ENCODE peak calls at places on chromosomes 6 and 20, in six cellular contexts. One of them, this sample, is unnamed.

GRCh38 chr6:144213293-144213692 is 63.0 kb downstream of the STX11 start:
- DNase-seq in SK-N-SH: no peak
- DNase-seq in HepG2: no peak
- DNase-seq in GM12878: no peak
- DNase-seq in K562: no peak
- DNase-seq in H1: no peak
- DNase-seq in this sample: no peak

GRCh38 chr6:142459267-142459666 is 157.5 kb downstream of the ADGRG6 start:
- DNase-seq in SK-N-SH: no peak
- DNase-seq in HepG2: no peak
- DNase-seq in GM12878: no peak
- DNase-seq in K562: no peak
- DNase-seq in H1: no peak
- DNase-seq in this sample: no peak

GRCh38 chr6:3382399-3383279 is 74.2 kb downstream of the SLC22A23 start:
- DNase-seq in SK-N-SH: no peak
- DNase-seq in HepG2: peak; percentile 94
- DNase-seq in GM12878: no peak
- DNase-seq in K562: peak; percentile 51
- DNase-seq in H1: no peak
- DNase-seq in this sample: no peak

GRCh38 chr6:153231048-153231635 is 100.1 kb upstream of the RGS17 start:
- DNase-seq in SK-N-SH: peak; percentile 51
- DNase-seq in HepG2: peak; percentile 40
- DNase-seq in GM12878: no peak
- DNase-seq in K562: peak; percentile 7
- DNase-seq in H1: peak; percentile 58
- DNase-seq in this sample: peak; percentile 20

GRCh38 chr6:1612902-1613301 is 3.2 kb downstream of the FOXC1 start:
- DNase-seq in SK-N-SH: no peak
- DNase-seq in HepG2: no peak
- DNase-seq in GM12878: no peak
- DNase-seq in K562: no peak
- DNase-seq in H1: no peak
- DNase-seq in this sample: no peak

GRCh38 chr20:41248371-41249024 is 69.0 kb downstream of the ZHX3 start:
- DNase-seq in SK-N-SH: no peak
- DNase-seq in HepG2: no peak
- DNase-seq in GM12878: no peak
- DNase-seq in K562: no peak
- DNase-seq in H1: no peak
- DNase-seq in this sample: no peak

GRCh38 chr6:14046476-14047068 is 71.0 kb upstream of the CD83 start:
- DNase-seq in SK-N-SH: peak; percentile 65
- DNase-seq in HepG2: peak; percentile 30
- DNase-seq in GM12878: no peak
- DNase-seq in K562: peak; percentile 79
- DNase-seq in H1: peak; percentile 23
- DNase-seq in this sample: no peak

GRCh38 chr6:96939019-96939805 is 14.7 kb downstream of the KLHL32 start:
- DNase-seq in SK-N-SH: peak; percentile 21
- DNase-seq in HepG2: no peak
- DNase-seq in GM12878: no peak
- DNase-seq in K562: peak; percentile 38
- DNase-seq in H1: no peak
- DNase-seq in this sample: no peak

GRCh38 chr20:59515013-59515905 is 89.1 kb upstream of the PHACTR3 start:
- DNase-seq in SK-N-SH: peak; percentile 89
- DNase-seq in HepG2: peak; percentile 73
- DNase-seq in GM12878: no peak
- DNase-seq in K562: peak; percentile 62
- DNase-seq in H1: no peak
- DNase-seq in this sample: peak; percentile 32

GRCh38 chr20:57792386-57793095 is 82.7 kb upstream of the PMEPA1 start:
- DNase-seq in SK-N-SH: no peak
- DNase-seq in HepG2: no peak
- DNase-seq in GM12878: no peak
- DNase-seq in K562: no peak
- DNase-seq in H1: no peak
- DNase-seq in this sample: no peak

GRCh38 chr20:52859156-52859887 is 112.8 kb upstream of the TSHZ2 start:
- DNase-seq in SK-N-SH: peak; percentile 58
- DNase-seq in HepG2: no peak
- DNase-seq in GM12878: no peak
- DNase-seq in K562: no peak
- DNase-seq in H1: no peak
- DNase-seq in this sample: no peak

GRCh38 chr6:159633196-159633595 is 59.8 kb downstream of the SOD2 start:
- DNase-seq in SK-N-SH: peak; percentile 47
- DNase-seq in HepG2: peak; percentile 39
- DNase-seq in GM12878: no peak
- DNase-seq in K562: peak; percentile 55
- DNase-seq in H1: no peak
- DNase-seq in this sample: peak; percentile 10

GRCh38 chr6:444653-445275 is 53.2 kb downstream of the IRF4 start:
- DNase-seq in SK-N-SH: no peak
- DNase-seq in HepG2: no peak
- DNase-seq in GM12878: no peak
- DNase-seq in K562: no peak
- DNase-seq in H1: no peak
- DNase-seq in this sample: no peak

GRCh38 chr6:38773338-38773737 is 58.2 kb downstream of the DNAH8 start:
- DNase-seq in SK-N-SH: no peak
- DNase-seq in HepG2: peak; percentile 19
- DNase-seq in GM12878: no peak
- DNase-seq in K562: peak; percentile 59
- DNase-seq in H1: no peak
- DNase-seq in this sample: no peak

GRCh38 chr6:158043586-158044524 is 62.2 kb downstream of the SYNJ2 start:
- DNase-seq in SK-N-SH: no peak
- DNase-seq in HepG2: peak; percentile 45
- DNase-seq in GM12878: no peak
- DNase-seq in K562: no peak
- DNase-seq in H1: no peak
- DNase-seq in this sample: no peak

GRCh38 chr20:6882911-6883310 is 115.4 kb downstream of the BMP2 start:
- DNase-seq in SK-N-SH: no peak
- DNase-seq in HepG2: no peak
- DNase-seq in GM12878: no peak
- DNase-seq in K562: no peak
- DNase-seq in H1: no peak
- DNase-seq in this sample: no peak

GRCh38 chr20:38725959-38726848 is 1.9 kb downstream of the SLC32A1 start:
- DNase-seq in SK-N-SH: peak; percentile 91
- DNase-seq in HepG2: peak; percentile 75
- DNase-seq in GM12878: no peak
- DNase-seq in K562: peak; percentile 68
- DNase-seq in H1: no peak
- DNase-seq in this sample: no peak

GRCh38 chr20:63501818-63502670 is 3.2 kb upstream of the EEF1A2 start:
- DNase-seq in SK-N-SH: peak; percentile 94
- DNase-seq in HepG2: no peak
- DNase-seq in GM12878: no peak
- DNase-seq in K562: peak; percentile 56
- DNase-seq in H1: no peak
- DNase-seq in this sample: no peak

GRCh38 chr6:150967381-150967780 is 101.9 kb downstream of the MTHFD1L start:
- DNase-seq in SK-N-SH: no peak
- DNase-seq in HepG2: no peak
- DNase-seq in GM12878: no peak
- DNase-seq in K562: no peak
- DNase-seq in H1: no peak
- DNase-seq in this sample: no peak

GRCh38 chr6:38794682-38795081 is 79.6 kb downstream of the DNAH8 start:
- DNase-seq in SK-N-SH: no peak
- DNase-seq in HepG2: no peak
- DNase-seq in GM12878: no peak
- DNase-seq in K562: no peak
- DNase-seq in H1: no peak
- DNase-seq in this sample: no peak

GRCh38 chr20:3727333-3728035 is 5.0 kb upstream of the HSPA12B start:
- DNase-seq in SK-N-SH: no peak
- DNase-seq in HepG2: no peak
- DNase-seq in GM12878: no peak
- DNase-seq in K562: no peak
- DNase-seq in H1: no peak
- DNase-seq in this sample: no peak
- H3K4me3 ChIP-seq in SK-N-SH: no peak overlapping the region
- H3K4me3 ChIP-seq in HepG2: no peak overlapping the region
- H3K4me3 ChIP-seq in GM12878: no peak overlapping the region
- H3K4me3 ChIP-seq in K562: no peak overlapping the region
- H3K4me3 ChIP-seq in H1: no peak overlapping the region
- H3K4me3 ChIP-seq in this sample: no peak overlapping the region

GRCh38 chr20:48377940-48378339 is 449.9 kb downstream of the PREX1 start:
- DNase-seq in SK-N-SH: no peak
- DNase-seq in HepG2: no peak
- DNase-seq in GM12878: no peak
- DNase-seq in K562: no peak
- DNase-seq in H1: no peak
- DNase-seq in this sample: no peak
- H3K27me3 ChIP-seq in SK-N-SH: no peaks in the 10 kb centered on the region
- H3K27me3 ChIP-seq in HepG2: no peaks in the 10 kb centered on the region
- H3K27me3 ChIP-seq in GM12878: no peaks in the 10 kb centered on the region
- H3K27me3 ChIP-seq in K562: peaks cover 28% of the 10 kb centered on the region
- H3K27me3 ChIP-seq in H1: no peaks in the 10 kb centered on the region
- H3K27me3 ChIP-seq in this sample: peaks cover 5% of the 10 kb centered on the region

DNA sequence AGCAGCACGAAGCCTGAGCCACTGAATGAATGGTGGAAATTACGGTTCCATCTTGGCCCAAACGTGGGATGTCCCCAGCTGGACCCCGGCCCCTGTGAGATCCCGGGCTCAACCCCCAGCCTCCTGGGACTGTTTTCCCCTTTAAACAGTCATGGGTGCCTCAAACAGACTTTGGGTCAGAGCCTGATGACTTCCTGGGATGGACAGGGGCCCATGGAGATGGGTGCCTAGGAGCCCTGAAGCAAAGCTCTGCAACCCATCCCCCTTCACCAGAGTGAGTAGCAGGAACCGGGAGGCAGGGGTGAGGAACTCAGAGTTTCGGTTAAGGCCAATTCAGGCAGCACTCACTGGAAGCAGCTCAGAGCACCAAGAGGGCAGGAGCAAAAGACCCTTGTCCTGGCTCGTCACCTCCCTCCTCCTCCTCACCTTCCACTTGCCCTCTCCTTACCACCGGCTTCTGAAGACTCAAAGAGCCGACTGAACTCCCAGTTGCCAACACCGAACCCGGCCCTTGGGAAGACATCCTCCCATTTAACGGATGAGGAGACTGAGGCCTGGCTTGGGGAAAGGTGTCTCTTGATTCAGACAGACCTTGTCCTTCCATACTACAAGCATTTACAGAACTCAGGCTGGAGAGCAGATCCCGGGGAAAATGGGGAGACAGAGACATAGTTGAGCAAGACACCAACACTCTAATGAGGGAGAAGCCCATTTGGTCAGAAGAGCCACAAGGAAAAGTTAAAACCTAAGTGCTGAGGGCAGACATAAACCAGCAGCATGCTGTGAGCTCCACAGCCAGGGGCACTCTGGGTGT is 14.9 kb upstream of the TLDC2 start:
- DNase-seq in SK-N-SH: no peak
- DNase-seq in HepG2: no peak
- DNase-seq in GM12878: no peak
- DNase-seq in K562: no peak
- DNase-seq in H1: no peak
- DNase-seq in this sample: no peak
- TF ChIP-seq GABPA in SK-N-SH: no peak
- TF ChIP-seq GABPA in HepG2: no peak
- TF ChIP-seq GABPA in GM12878: no peak
- TF ChIP-seq GABPA in K562: no peak
- TF ChIP-seq GABPA in H1: no peak
- TF ChIP-seq GABPA in this sample: no peak

GRCh38 chr6:104689551-104690205 is 170.0 kb downstream of the HACE1 start:
- DNase-seq in SK-N-SH: no peak
- DNase-seq in HepG2: no peak
- DNase-seq in GM12878: no peak
- DNase-seq in K562: no peak
- DNase-seq in H1: no peak
- DNase-seq in this sample: no peak
- H3K4me3 ChIP-seq in SK-N-SH: no peak overlapping the region
- H3K4me3 ChIP-seq in HepG2: no peak overlapping the region
- H3K4me3 ChIP-seq in GM12878: no peak overlapping the region
- H3K4me3 ChIP-seq in K562: no peak overlapping the region
- H3K4me3 ChIP-seq in H1: no peak overlapping the region
- H3K4me3 ChIP-seq in this sample: no peak overlapping the region

This sample was measured in HL-60.